ENCODE peak calls at places on chromosome 13, in nine cellular contexts. W, R, C, E, P, U, V, S and D are unnamed samples.

GRCh38 chr13:92136449-92137180 is 738.2 kb downstream of the GPC5 start:
- DNase-seq in W (peak), R (peak), C (no peak), E (no peak), P (no peak), U (no peak), V (no peak), S (no peak), D (no peak)

GRCh38 chr13:113275387-113275786 is 21.7 kb upstream of the LAMP1 start:
- DNase-seq in W (peak), R (peak), C (peak), E (no peak), P (no peak), U (no peak), V (no peak), S (no peak), D (peak)

GRCh38 chr13:40485611-40486517 is 180.6 kb downstream of the FOXO1 start:
- DNase-seq in W (no peak), R (no peak), C (no peak), E (no peak), P (no peak), U (no peak), V (no peak), S (peak), D (peak)

GRCh38 chr13:109465151-109465550 is 321.2 kb downstream of the IRS2 start:
- DNase-seq in W (no peak), R (peak), C (no peak), E (no peak), P (no peak), U (no peak), V (no peak), S (no peak), D (no peak)

GRCh38 chr13:99968521-99969367 is 2.8 kb downstream of the ZIC5 start:
- DNase-seq in W (no peak), R (no peak), C (no peak), E (no peak), P (no peak), U (no peak), V (no peak), S (no peak), D (no peak)

GRCh38 chr13:40597735-40598365 is 68.6 kb downstream of the FOXO1 start:
- DNase-seq in W (no peak), R (no peak), C (peak), E (no peak), P (peak), U (no peak), V (no peak), S (no peak), D (no peak)

GRCh38 chr13:30416471-30416870 is 5.8 kb upstream of the UBE2L5 start:
- DNase-seq in W (no peak), R (no peak), C (no peak), E (no peak), P (no peak), U (no peak), V (no peak), S (no peak), D (no peak)

GRCh38 chr13:102295316-102296048 is 106.4 kb downstream of the FGF14 start:
- DNase-seq in W (peak), R (peak), C (no peak), E (no peak), P (no peak), U (no peak), V (no peak), S (no peak), D (no peak)

GRCh38 chr13:99961634-99962033 is 9.9 kb downstream of the ZIC5 start:
- DNase-seq in W (no peak), R (no peak), C (no peak), E (no peak), P (no peak), U (no peak), V (no peak), S (no peak), D (no peak)